ENCODE peak calls at places on chromosomes 7 and 10, in ten cellular contexts. P, Z, B, E, D, Y, G, Q, A and V are unnamed samples.

GRCh38 chr7:38731195-38731594 is 100.0 kb upstream of the AMPH start:
- DNase-seq in D (no peak), Q (no peak), Z (no peak), G (no peak), Y (no peak), E (no peak), B (no peak), P (no peak), A (no peak), V (no peak)

GRCh38 chr7:1124816-1125602 is 35.0 kb downstream of the ZFAND2A start:
- DNase-seq in E (no peak), P (no peak), Q (no peak), A (no peak), B (no peak), Z (no peak), G (no peak), D (no peak), Y (no peak), V (no peak)

GRCh38 chr10:124601016-124601415 is 139.4 kb downstream of the LHPP start:
- DNase-seq in Q (no peak), Z (no peak), G (no peak), Y (no peak), P (no peak), A (no peak), E (no peak), B (no peak), D (no peak), V (no peak)

GRCh38 chr10:133117036-133117687 is 29.4 kb downstream of the ADGRA1 start:
- DNase-seq in Y (no peak), D (no peak), G (no peak), E (no peak), P (no peak), A (no peak), Z (no peak), Q (no peak), B (no peak), V (no peak)

GRCh38 chr10:102635377-102635776 is 8.9 kb upstream of the TRIM8 start:
- DNase-seq in G (no peak), B (no peak), E (no peak), D (peak), A (no peak), Y (no peak), Z (no peak), P (peak), Q (no peak), V (no peak)

GRCh38 chr10:48236199-48236621 is 38.3 kb downstream of the FRMPD2 start:
- DNase-seq in E (no peak), A (no peak), B (no peak), Q (no peak), Y (no peak), Z (no peak), P (no peak), G (no peak), D (no peak), V (no peak)

GRCh38 chr10:11799736-11800080 is 23.4 kb upstream of the PROSER2 start:
- DNase-seq in A (no peak), P (no peak), G (no peak), Z (no peak), Q (no peak), B (no peak), E (no peak), Y (no peak), D (no peak), V (no peak)

GRCh38 chr10:102675887-102676616 is 31.8 kb downstream of the TRIM8 start:
- DNase-seq in G (no peak), A (no peak), D (peak), B (peak), Y (no peak), E (no peak), Q (no peak), P (peak), Z (no peak), V (peak)

GRCh38 chr10:89792187-89792586 is 90.8 kb downstream of the KIF20B start:
- DNase-seq in Q (no peak), Z (no peak), E (no peak), P (no peak), Y (no peak), A (no peak), D (no peak), B (no peak), G (no peak), V (no peak)

GRCh38 chr10:124296813-124297788 is 121.6 kb downstream of the OAT start:
- DNase-seq in Q (no peak), A (no peak), B (no peak), Z (peak), P (no peak), G (no peak), Y (no peak), E (no peak), D (no peak), V (no peak)